ENCODE peak calls at places on chromosomes 7 and 10, in six cellular contexts. Y is mucosa of descending colon; D is CD8-positive, alpha-beta T cell; U is RCC 7860; K is NCI-H2029; N is HT1080. A is an unnamed sample.

GRCh38 chr7:144481863-144482262 is 78.4 kb upstream of the NOBOX start:
- DNase-seq in Y (no peak), D (no peak), U (no peak), K (no peak), N (no peak), A (no peak)

GRCh38 chr7:47759056-47759706 is 177.3 kb upstream of the TNS3 start:
- DNase-seq in Y (no peak), D (no peak), U (no peak), K (no peak), N (no peak), A (no peak)

GRCh38 chr7:106978425-106979386 is 65.8 kb upstream of the PRKAR2B start:
- DNase-seq in Y (no peak), D (no peak), U (no peak), K (no peak), N (no peak), A (no peak)

GRCh38 chr7:96174812-96175211 is 147.1 kb downstream of the SLC25A13 start:
- DNase-seq in Y (no peak), D (no peak), U (no peak), K (no peak), N (no peak), A (no peak)

GRCh38 chr10:103493362-103493871 is at the start of gene NEURL1:
- DNase-seq in Y (peak; percentile 33), D (peak; percentile 18), U (no peak), K (peak; percentile 10), N (no peak), A (peak; percentile 63)

GRCh38 chr7:116675812-116676355 is 3.9 kb downstream of the MET start:
- DNase-seq in Y (no peak), D (no peak), U (no peak), K (no peak), N (no peak), A (no peak)

GRCh38 chr10:103598654-103599115 is 105.2 kb downstream of the NEURL1 start:
- DNase-seq in Y (peak; percentile 80), D (no peak), U (peak; percentile 61), K (peak; percentile 27), N (peak; percentile 65), A (peak; percentile 88)

GRCh38 chr7:75989726-75990388 is 4.5 kb downstream of the TMEM120A start:
- DNase-seq in Y (no peak), D (no peak), U (no peak), K (no peak), N (no peak), A (no peak)

GRCh38 chr7:47780555-47780954 is 167.7 kb downstream of the PKD1L1 start:
- DNase-seq in Y (no peak), D (no peak), U (no peak), K (no peak), N (no peak), A (no peak)

A was measured in cerebellum.